ENCODE peak calls at places on chromosomes 6 and 20, in six cellular contexts. P is neural crest cell, X is suprapubic skin, G is spleen, E is ascending aorta, C is cardiac fibroblast. Q is an unnamed sample.

GRCh38 chr6:25934181-25934580 is 3.7 kb upstream of the SLC17A2 start:
- DNase-seq in P (no peak), X (no peak), G (no peak), E (no peak), C (no peak), Q (no peak)

GRCh38 chr6:13417431-13417830 is 70.0 kb downstream of the GFOD1 start:
- DNase-seq in C (no peak), E (no peak), X (no peak), G (no peak), P (no peak), Q (no peak)

GRCh38 chr20:50439539-50440453 is 70.4 kb upstream of the PTPN1 start:
- DNase-seq in X (no peak), E (no peak), C (peak; percentile 48), G (no peak), P (no peak), Q (no peak)

GRCh38 chr20:61387204-61387958 is 135.3 kb downstream of the CDH4 start:
- DNase-seq in C (peak; percentile 12), P (peak; percentile 39), X (no peak), G (no peak), E (no peak), Q (no peak)

GRCh38 chr6:25012657-25013056 is 76.9 kb upstream of the RIPOR2 start:
- DNase-seq in E (no peak), X (no peak), P (no peak), G (no peak), C (peak; percentile 82), Q (no peak)

GRCh38 chr6:163329991-163330390 is 84.5 kb upstream of the QKI start:
- DNase-seq in P (no peak), C (no peak), G (no peak), X (no peak), E (no peak), Q (no peak)

GRCh38 chr20:38083338-38084048 is 49.9 kb downstream of the RPRD1B start:
- DNase-seq in E (no peak), G (no peak), X (no peak), P (no peak), C (peak; percentile 43), Q (no peak)

GRCh38 chr6:129029778-129030177 is 146.8 kb downstream of the LAMA2 start:
- DNase-seq in P (no peak), X (no peak), E (no peak), G (no peak), C (peak; percentile 19), Q (no peak)

GRCh38 chr6:17473554-17473953 is 80.2 kb downstream of the CAP2 start:
- DNase-seq in C (no peak), X (no peak), P (no peak), E (no peak), G (no peak), Q (no peak)

GRCh38 chr6:39263299-39264037 is 34.2 kb upstream of the KCNK5 start:
- DNase-seq in X (no peak), C (no peak), P (no peak), E (no peak), G (no peak), Q (no peak)

GRCh38 chr6:104559435-104560202 is 300.1 kb downstream of the HACE1 start:
- DNase-seq in C (no peak), P (no peak), G (no peak), X (no peak), E (no peak), Q (no peak)

GRCh38 chr6:120384671-120385070 is 949.6 kb downstream of the TBC1D32 start:
- DNase-seq in E (no peak), G (no peak), X (no peak), C (peak; percentile 15), P (no peak), Q (no peak)

GRCh38 chr6:120373185-120373584 is 961.1 kb downstream of the TBC1D32 start:
- DNase-seq in G (no peak), E (no peak), C (no peak), P (no peak), X (no peak), Q (no peak)

DNA sequence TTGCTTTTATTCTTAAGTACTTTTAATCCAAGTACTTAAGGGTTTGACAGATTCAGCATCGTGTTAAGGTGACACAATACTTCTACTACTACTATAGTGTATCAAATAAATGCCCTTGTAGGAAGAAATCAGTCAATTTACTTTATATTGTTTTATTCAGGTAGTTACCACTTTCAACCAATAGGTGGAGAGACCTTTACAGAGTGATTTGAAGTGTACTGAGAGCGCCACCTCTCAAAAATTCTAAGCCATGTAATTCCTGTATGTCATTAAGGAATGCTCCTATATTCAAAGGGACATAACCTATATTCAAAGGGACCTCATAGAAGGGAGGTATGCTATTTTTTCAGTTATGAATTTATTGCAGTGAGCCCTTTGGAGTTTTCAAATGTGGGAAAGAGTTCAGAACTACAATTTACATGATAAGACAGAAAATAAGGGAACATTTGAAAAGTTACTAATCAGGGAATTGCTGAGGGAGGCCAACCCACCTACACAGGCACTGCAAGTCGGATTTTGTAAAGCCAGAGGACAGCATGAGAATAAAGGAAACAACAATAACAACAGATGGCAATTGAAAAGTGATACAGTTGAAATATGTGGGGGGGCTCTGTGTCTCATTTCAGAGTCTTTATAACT is 955.6 kb downstream of the TBC1D32 start:
- DNase-seq in P (no peak), X (no peak), E (no peak), G (no peak), C (peak; percentile 62), Q (peak; percentile 20)
- TF ChIP-seq CTCF in P (peak; percentile 67), X (no peak), E (no peak), G (peak; percentile 35), C (peak; percentile 60), Q (peak; percentile 20)

GRCh38 chr20:7332169-7332568 is 564.7 kb downstream of the BMP2 start:
- DNase-seq in C (no peak), X (no peak), G (no peak), P (no peak), E (no peak), Q (no peak)
- TF ChIP-seq CTCF in C (no peak), X (no peak), G (no peak), P (no peak), E (no peak), Q (no peak)

GRCh38 chr20:48656661-48657211 is 171.1 kb downstream of the PREX1 start:
- DNase-seq in P (peak; percentile 37), C (peak; percentile 19), X (no peak), G (peak; percentile 76), E (no peak), Q (no peak)
- TF ChIP-seq CTCF in P (peak; percentile 39), C (peak; percentile 29), X (no peak), G (no peak), E (no peak), Q (no peak)

GRCh38 chr6:146666909-146667308 is 68.1 kb downstream of the ADGB start:
- DNase-seq in P (no peak), X (no peak), C (no peak), G (no peak), E (no peak), Q (no peak)
- TF ChIP-seq CTCF in P (no peak), X (no peak), C (no peak), G (no peak), E (no peak), Q (no peak)

DNA sequence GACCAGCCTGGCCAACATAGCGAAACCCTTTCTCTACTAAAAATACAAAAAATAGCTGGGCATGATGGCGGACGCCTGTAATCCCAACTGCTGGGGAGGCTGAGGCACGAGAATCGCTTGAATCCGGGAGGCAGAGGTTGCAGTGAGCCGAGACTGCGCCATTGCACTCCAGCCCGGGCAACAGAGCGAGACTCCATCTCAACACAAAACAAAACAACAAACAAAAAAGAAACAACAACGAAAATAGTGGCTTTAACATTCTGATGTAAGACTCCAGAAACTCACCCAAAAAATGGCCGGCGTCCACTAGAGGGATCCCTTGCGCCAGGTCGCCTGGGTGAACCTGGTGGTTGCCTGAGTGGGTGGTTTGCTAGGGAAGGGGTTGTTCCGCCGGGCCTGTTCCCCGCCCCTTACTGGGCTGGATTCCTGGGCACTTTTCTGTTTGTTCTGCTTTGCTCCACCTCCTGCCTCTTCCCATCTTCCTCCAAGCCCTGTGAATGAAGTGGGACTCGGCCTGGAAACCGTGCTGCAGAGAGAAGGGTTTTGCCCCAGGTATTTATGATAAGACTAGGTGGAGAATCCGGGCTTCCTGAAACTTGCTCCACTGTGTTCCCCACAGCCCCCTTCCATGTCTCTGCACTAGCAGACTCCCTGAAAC is 1.5 kb downstream of the PABPC1L start:
- DNase-seq in E (no peak), C (peak; percentile 52), P (peak; percentile 70), X (no peak), G (peak; percentile 83), Q (peak; percentile 83)
- TF ChIP-seq CTCF in E (peak; percentile 7), C (peak; percentile 43), P (peak; percentile 59), X (no peak), G (peak; percentile 38), Q (peak; percentile 74)

GRCh38 chr6:2841264-2842138 is at the start of gene SERPINB1:
- DNase-seq in P (peak; percentile 63), C (peak; percentile 92), G (peak; percentile 99), E (peak; percentile 75), X (peak; percentile 95), Q (peak; percentile 84)
- TF ChIP-seq CTCF in P (no peak), C (no peak), G (no peak), E (no peak), X (no peak), Q (no peak)